ENCODE peak calls at places on chromosomes 7 and 10, in ten cellular contexts. H is testis, C is stomach, A is heart left ventricle, I is gastrocnemius medialis, M is adrenal gland, T is Peyer's patch, X is HCT116, J is uterus, V is A549. Y is an unnamed sample.

GRCh38 chr7:106679153-106679931 is 18.4 kb upstream of the CCDC71L start:
- DNase-seq in H (no peak), C (no peak), A (no peak), I (no peak), M (peak), T (no peak), X (no peak), J (no peak), V (peak), Y (peak)

GRCh38 chr10:43199684-43200537 is 61.7 kb downstream of the CSGALNACT2 start:
- DNase-seq in H (no peak), C (peak), A (no peak), I (peak), M (no peak), T (no peak), X (no peak), J (peak), V (no peak), Y (no peak)

GRCh38 chr10:78950656-78951587 is 117.8 kb upstream of the ZMIZ1 start:
- DNase-seq in H (no peak), C (no peak), A (no peak), I (no peak), M (peak), T (no peak), X (no peak), J (no peak), V (no peak), Y (no peak)

GRCh38 chr7:34096135-34096775 is 190.9 kb downstream of the BMPER start:
- DNase-seq in H (peak), C (peak), A (peak), I (peak), M (peak), T (no peak), X (no peak), J (peak), V (peak), Y (peak)

GRCh38 chr10:60883187-60883586 is 60.8 kb downstream of the RHOBTB1 start:
- DNase-seq in H (peak), C (peak), A (peak), I (no peak), M (peak), T (no peak), X (peak), J (no peak), V (peak), Y (peak)

GRCh38 chr10:613217-613616 is 76.3 kb downstream of the DIP2C start:
- DNase-seq in H (no peak), C (peak), A (no peak), I (no peak), M (no peak), T (no peak), X (peak), J (no peak), V (no peak), Y (no peak)

GRCh38 chr7:34282271-34282670 is 375.7 kb upstream of the NPSR1 start:
- DNase-seq in H (no peak), C (no peak), A (no peak), I (no peak), M (no peak), T (no peak), X (no peak), J (no peak), V (no peak), Y (no peak)

GRCh38 chr7:155206286-155207020 is 91.2 kb upstream of the INSIG1 start:
- DNase-seq in H (peak), C (peak), A (peak), I (peak), M (peak), T (peak), X (no peak), J (peak), V (no peak), Y (peak)

GRCh38 chr10:115963848-115964247 is 309.2 kb downstream of the GFRA1 start:
- DNase-seq in H (no peak), C (no peak), A (no peak), I (no peak), M (peak), T (no peak), X (no peak), J (no peak), V (no peak), Y (peak)

GRCh38 chr7:48868916-48869315 is 55.4 kb upstream of the CDC14C start:
- DNase-seq in H (no peak), C (no peak), A (no peak), I (no peak), M (no peak), T (no peak), X (no peak), J (no peak), V (no peak), Y (no peak)

GRCh38 chr7:111083423-111083822 is 7.5 kb upstream of the LRRN3 start:
- DNase-seq in H (no peak), C (no peak), A (no peak), I (no peak), M (no peak), T (peak), X (no peak), J (no peak), V (no peak), Y (peak)

GRCh38 chr10:132458595-132459251 is 61.7 kb downstream of the PWWP2B start:
- DNase-seq in H (no peak), C (peak), A (peak), I (no peak), M (peak), T (peak), X (no peak), J (peak), V (no peak), Y (no peak)

GRCh38 chr7:51029586-51030230 is 247.0 kb upstream of the GRB10 start:
- DNase-seq in H (no peak), C (no peak), A (no peak), I (no peak), M (no peak), T (no peak), X (no peak), J (no peak), V (no peak), Y (peak)

GRCh38 chr10:100986952-100987684 is at the start of the genes MRPL43 and TWNK:
- DNase-seq in H (peak), C (peak), A (peak), I (peak), M (peak), T (peak), X (peak), J (peak), V (peak), Y (peak)
- TF ChIP-seq POLR2A in H (no peak), C (no peak), A (no peak), I (peak), M (peak), T (peak), X (peak), J (peak), V (peak), Y (no peak)

GRCh38 chr7:575425-576366 is 56.0 kb upstream of the PDGFA start:
- DNase-seq in H (no peak), C (no peak), A (no peak), I (no peak), M (no peak), T (no peak), X (no peak), J (no peak), V (no peak), Y (no peak)
- H3K27ac ChIP-seq in H (no peak), C (no peak), A (no peak), I (no peak), M (no peak), T (no peak), X (no peak), J (no peak), V (no peak), Y (no peak)

DNA sequence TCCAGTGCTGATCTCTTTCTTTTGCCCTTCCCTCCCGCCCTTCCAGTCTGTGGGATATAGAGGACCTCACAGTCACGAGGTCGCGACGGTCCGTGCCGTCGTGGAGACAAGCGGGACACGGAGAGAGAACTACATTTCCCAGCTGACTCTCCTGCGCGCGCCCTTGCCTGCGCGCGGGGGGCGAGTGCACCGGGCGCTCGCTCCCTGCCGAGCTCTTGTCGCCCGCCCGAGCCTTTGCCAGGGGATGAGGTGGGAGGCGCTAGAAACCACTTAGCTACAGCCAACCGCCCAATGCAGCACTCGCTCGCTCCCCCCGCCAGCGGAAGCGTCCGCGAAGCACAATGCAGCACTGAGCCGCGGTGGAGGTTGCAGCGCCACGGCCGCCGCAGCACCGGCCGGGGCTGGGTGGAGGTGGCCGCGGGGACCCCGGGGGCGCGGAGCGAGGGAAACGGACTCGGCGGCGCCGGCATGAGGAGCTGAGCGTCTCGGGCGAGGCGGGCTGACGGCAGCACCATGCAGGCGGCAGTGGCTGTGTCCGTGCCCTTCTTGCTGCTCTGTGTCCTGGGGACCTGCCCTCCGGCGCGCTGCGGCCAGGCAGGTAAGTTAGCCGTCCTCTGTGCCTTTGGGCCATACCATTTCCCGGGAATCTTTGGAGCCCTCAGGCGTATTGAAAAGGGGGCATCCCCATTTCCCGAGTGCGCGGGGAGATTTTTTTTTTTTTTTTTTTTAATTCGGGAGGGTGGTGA is at the start of gene ADAM22:
- DNase-seq in H (peak), C (peak), A (peak), I (peak), M (peak), T (peak), X (peak), J (peak), V (peak), Y (peak)
- TF ChIP-seq POLR2A in H (no peak), C (no peak), A (no peak), I (no peak), M (peak), T (no peak), X (peak), J (peak), V (peak), Y (no peak)

GRCh38 chr10:45160266-45160665 is 155.1 kb downstream of the OR13A1 start:
- DNase-seq in H (no peak), C (no peak), A (no peak), I (no peak), M (no peak), T (no peak), X (no peak), J (no peak), V (peak), Y (peak)

GRCh38 chr10:45163315-45163975 is 152.0 kb downstream of the OR13A1 start:
- DNase-seq in H (no peak), C (no peak), A (no peak), I (no peak), M (no peak), T (no peak), X (no peak), J (no peak), V (no peak), Y (no peak)
- H3K27ac ChIP-seq in H (no peak), C (no peak), A (no peak), I (no peak), M (no peak), T (no peak), X (no peak), J (no peak), V (no peak), Y (no peak)

GRCh38 chr7:142805350-142806020 is 34.7 kb downstream of the PRSS2 start:
- DNase-seq in H (no peak), C (no peak), A (no peak), I (no peak), M (no peak), T (no peak), X (no peak), J (no peak), V (no peak), Y (no peak)

GRCh38 chr7:142806021-142806353 is 35.2 kb downstream of the PRSS2 start:
- DNase-seq in H (no peak), C (no peak), A (no peak), I (no peak), M (no peak), T (no peak), X (no peak), J (no peak), V (no peak), Y (no peak)

GRCh38 chr7:142803901-142804300 is 33.1 kb downstream of the PRSS2 start:
- DNase-seq in H (no peak), C (no peak), A (no peak), I (no peak), M (no peak), T (no peak), X (no peak), J (no peak), V (no peak), Y (no peak)

GRCh38 chr7:142806957-142807356 is 36.2 kb downstream of the PRSS2 start:
- DNase-seq in H (no peak), C (no peak), A (no peak), I (no peak), M (no peak), T (no peak), X (no peak), J (no peak), V (no peak), Y (no peak)

DNA sequence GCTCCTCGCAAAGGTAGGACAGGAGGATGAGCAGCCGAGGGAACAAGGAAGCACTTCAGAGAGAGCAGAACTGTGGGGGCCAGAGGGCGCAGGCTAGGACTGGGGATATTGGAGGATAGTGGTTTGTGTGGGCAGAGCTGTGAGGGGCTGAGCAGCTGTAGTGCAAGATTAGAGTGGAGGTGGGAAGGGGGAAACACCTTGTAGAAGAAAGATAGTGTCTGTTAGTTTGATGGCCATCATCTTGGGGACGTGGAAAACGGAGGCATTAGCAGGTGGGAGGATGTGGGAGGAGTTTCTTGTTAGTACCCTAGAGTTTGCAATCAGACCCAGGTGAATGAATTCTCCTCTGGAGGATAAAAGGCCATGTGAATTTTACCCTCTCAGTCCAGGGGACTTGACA is 33.9 kb downstream of the PRSS2 start:
- DNase-seq in H (no peak), C (no peak), A (no peak), I (no peak), M (no peak), T (peak), X (no peak), J (no peak), V (no peak), Y (no peak)
- TF ChIP-seq POLR2A in H (no peak), C (no peak), A (no peak), I (no peak), M (no peak), T (no peak), X (no peak), J (no peak), V (no peak), Y (no peak)

DNA sequence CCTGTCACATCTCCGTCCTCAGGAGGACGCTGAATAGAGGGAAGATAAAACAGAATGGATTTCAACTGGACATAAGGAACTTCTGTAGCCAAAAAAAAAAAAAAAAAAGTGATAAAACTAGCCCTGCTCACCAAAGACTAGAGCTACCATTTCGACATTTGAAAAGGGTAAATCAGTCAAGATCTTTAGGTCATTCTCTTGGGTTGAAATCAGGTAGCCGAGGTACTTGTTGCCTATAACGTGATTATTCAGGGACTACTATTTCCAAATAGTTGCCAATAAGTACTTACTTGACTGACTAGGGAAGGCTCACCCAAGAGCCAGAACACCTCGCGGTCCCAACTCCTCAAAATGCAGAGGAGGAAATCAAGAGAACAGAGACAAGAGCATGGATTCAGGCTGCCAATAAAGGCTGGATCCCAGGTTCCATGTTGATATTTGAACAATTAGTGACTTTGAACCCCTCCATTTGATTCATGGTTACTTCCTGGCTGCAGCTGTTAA is 2.0 kb downstream of the RHEB start:
- DNase-seq in H (no peak), C (no peak), A (no peak), I (no peak), M (no peak), T (no peak), X (no peak), J (no peak), V (no peak), Y (no peak)
- H3K27ac ChIP-seq in H (no peak), C (no peak), A (peak), I (peak), M (peak), T (peak), X (peak), J (peak), V (peak), Y (peak)

DNA sequence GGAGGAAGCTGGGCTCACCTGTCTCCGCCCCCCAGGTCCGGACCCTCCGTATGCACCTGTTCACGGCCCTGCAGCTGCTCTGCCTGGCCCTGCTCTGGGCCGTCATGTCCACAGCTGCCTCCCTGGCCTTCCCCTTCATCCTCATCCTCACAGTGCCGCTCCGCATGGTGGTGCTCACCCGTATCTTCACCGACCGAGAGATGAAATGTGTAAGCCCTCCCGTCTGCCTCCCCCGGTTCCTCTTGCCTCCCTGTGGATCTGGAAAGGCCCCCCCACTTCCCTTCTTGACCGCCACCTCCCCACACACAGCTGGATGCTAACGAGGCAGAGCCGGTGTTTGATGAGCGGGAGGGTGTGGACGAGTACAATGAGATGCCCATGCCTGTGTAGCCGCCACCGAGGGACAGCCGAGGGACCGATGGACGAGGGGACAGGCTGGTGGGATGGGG is 4.6 kb downstream of the FASTK start:
- DNase-seq in H (no peak), C (no peak), A (no peak), I (no peak), M (no peak), T (no peak), X (no peak), J (no peak), V (no peak), Y (no peak)
- TF ChIP-seq POLR2A in H (no peak), C (no peak), A (no peak), I (no peak), M (no peak), T (no peak), X (no peak), J (no peak), V (no peak), Y (no peak)

Y was measured in IMR-90.